ENCODE peak calls at places on chromosomes 4 and X, in nine cellular contexts. J is amygdala; H is IMR-90; D is anterior cingulate cortex; O is posterior vena cava; Z is NB4; L is NCI-H510A treated with DMSO at 0.1 percent for 48 hours; T is EL; P is activated T-cell treated with anti-CD3 and anti-CD28 coated beads, Interleukin-2, amount 50 U/mL, for 72 hours. V is an unnamed sample.

GRCh38 chr4:140271553-140271952 is 101.9 kb upstream of the SCOC start:
- DNase-seq in L (no peak), H (no peak), D (no peak), J (no peak), T (no peak), Z (no peak), P (no peak), O (no peak), V (no peak)

GRCh38 chr4:152700151-152700550 is 20.4 kb upstream of the TMEM154 start:
- DNase-seq in L (no peak), H (no peak), O (no peak), Z (no peak), T (no peak), D (no peak), J (no peak), P (no peak), V (no peak)

GRCh38 chr4:76850010-76850441 is 47.9 kb downstream of the SOWAHB start:
- DNase-seq in H (peak), Z (no peak), P (no peak), J (no peak), T (peak), O (no peak), D (no peak), L (no peak), V (no peak)

GRCh38 chr4:141899541-141899940 is 263.2 kb downstream of the IL15 start:
- DNase-seq in L (no peak), H (no peak), J (no peak), O (no peak), Z (no peak), T (peak), D (no peak), P (no peak), V (no peak)

GRCh38 chr4:21885241-21885640 is 63.3 kb downstream of the KCNIP4 start:
- DNase-seq in P (no peak), L (no peak), D (no peak), Z (no peak), T (peak), O (no peak), J (no peak), H (peak), V (no peak)

GRCh38 chrX:78595901-78596502 is 63.1 kb downstream of the RTL3 start:
- DNase-seq in Z (peak), P (no peak), T (peak), D (no peak), L (no peak), O (no peak), J (no peak), H (no peak), V (no peak)

GRCh38 chr4:10746371-10747143 is 62.0 kb upstream of the CLNK start:
- DNase-seq in D (no peak), O (no peak), T (no peak), P (no peak), H (peak), L (no peak), Z (no peak), J (no peak), V (peak)

GRCh38 chrX:3777416-3777815 is 64.0 kb upstream of the PRKX start:
- DNase-seq in D (no peak), L (no peak), P (no peak), Z (no peak), T (no peak), J (no peak), O (no peak), H (no peak), V (no peak)

GRCh38 chrX:1248381-1249061 is 20.1 kb upstream of the CSF2RA start:
- DNase-seq in J (no peak), D (no peak), P (peak), T (peak), H (no peak), O (no peak), Z (peak), L (no peak), V (no peak)

GRCh38 chr4:126144838-126145237 is 830.1 kb downstream of the FAT4 start:
- DNase-seq in Z (no peak), T (peak), D (no peak), H (peak), P (no peak), O (no peak), J (no peak), L (no peak), V (no peak)

GRCh38 chr4:40736910-40737309 is 12.8 kb upstream of the NSUN7 start:
- DNase-seq in Z (peak), H (peak), O (no peak), T (peak), J (no peak), P (no peak), D (no peak), L (peak), V (no peak)